ENCODE peak calls at places on chromosomes 5 and 9, in four cellular contexts. One of them, this sample, is unnamed. For H3K4me1, the result is how much of the 10 kb centered on the place peaks cover.

GRCh38 chr5:153711755-153712154 is 221.3 kb downstream of the GRIA1 start:
- DNase-seq in transverse colon: no peak
- DNase-seq in neuronal stem cell: no peak
- DNase-seq in ovary: no peak
- DNase-seq in this sample: no peak

GRCh38 chr9:85713897-85714296 is 27.9 kb downstream of the AGTPBP1 start:
- DNase-seq in ovary: no peak
- DNase-seq in neuronal stem cell: no peak
- DNase-seq in transverse colon: no peak
- DNase-seq in this sample: no peak

GRCh38 chr5:45132972-45133371 is 324.2 kb downstream of the MRPS30 start:
- DNase-seq in transverse colon: no peak
- DNase-seq in neuronal stem cell: no peak
- DNase-seq in ovary: no peak
- DNase-seq in this sample: no peak

GRCh38 chr5:119366537-119366874 is 10.7 kb downstream of the TNFAIP8 start:
- DNase-seq in transverse colon: no peak
- DNase-seq in neuronal stem cell: no peak
- DNase-seq in ovary: no peak
- DNase-seq in this sample: no peak

GRCh38 chr9:114172981-114173833 is 17.9 kb downstream of the COL27A1 start:
- DNase-seq in transverse colon: no peak
- DNase-seq in ovary: peak
- DNase-seq in neuronal stem cell: no peak
- DNase-seq in this sample: no peak

GRCh38 chr5:176410486-176411180 is 5.7 kb downstream of the CLTB start:
- DNase-seq in ovary: no peak
- DNase-seq in neuronal stem cell: no peak
- DNase-seq in transverse colon: no peak
- DNase-seq in this sample: no peak

GRCh38 chr9:130292104-130292503 is 26.5 kb downstream of the HMCN2 start:
- DNase-seq in neuronal stem cell: no peak
- DNase-seq in transverse colon: no peak
- DNase-seq in ovary: no peak
- DNase-seq in this sample: no peak

GRCh38 chr5:23405316-23406068 is 101.9 kb upstream of the PRDM9 start:
- DNase-seq in neuronal stem cell: no peak
- DNase-seq in ovary: no peak
- DNase-seq in transverse colon: no peak
- DNase-seq in this sample: no peak

GRCh38 chr5:83048277-83048676 is 28.9 kb downstream of the TMEM167A start:
- DNase-seq in ovary: no peak
- DNase-seq in transverse colon: no peak
- DNase-seq in neuronal stem cell: no peak
- DNase-seq in this sample: no peak

GRCh38 chr5:18354828-18355227 is 720.6 kb downstream of the TAF11L14 start:
- DNase-seq in ovary: no peak
- DNase-seq in transverse colon: no peak
- DNase-seq in neuronal stem cell: no peak
- DNase-seq in this sample: no peak

GRCh38 chr5:170306381-170306790 is 8.8 kb upstream of the LCP2 start:
- DNase-seq in ovary: peak
- DNase-seq in neuronal stem cell: no peak
- DNase-seq in transverse colon: no peak
- DNase-seq in this sample: no peak

GRCh38 chr9:103041961-103042360 is 46.8 kb downstream of the CYLC2 start:
- DNase-seq in neuronal stem cell: no peak
- DNase-seq in ovary: no peak
- DNase-seq in transverse colon: no peak
- DNase-seq in this sample: no peak

GRCh38 chr5:135623186-135623715 is 44.5 kb upstream of the CXCL14 start:
- DNase-seq in ovary: no peak
- DNase-seq in transverse colon: no peak
- DNase-seq in neuronal stem cell: no peak
- DNase-seq in this sample: no peak

GRCh38 chr5:75509956-75510355 is 1.5 kb downstream of the CERT1 start:
- DNase-seq in neuronal stem cell: no peak
- DNase-seq in transverse colon: no peak
- DNase-seq in ovary: no peak
- DNase-seq in this sample: no peak

GRCh38 chr5:154708207-154708606 is 47.0 kb upstream of the LARP1 start:
- DNase-seq in neuronal stem cell: no peak
- DNase-seq in ovary: no peak
- DNase-seq in transverse colon: no peak
- DNase-seq in this sample: no peak

GRCh38 chr9:83220737-83221136 is 157.8 kb upstream of the RASEF start:
- DNase-seq in ovary: no peak
- DNase-seq in transverse colon: no peak
- DNase-seq in neuronal stem cell: no peak
- DNase-seq in this sample: no peak

GRCh38 chr5:130138406-130139060 is 234.3 kb downstream of the CHSY3 start:
- DNase-seq in transverse colon: no peak
- DNase-seq in neuronal stem cell: no peak
- DNase-seq in ovary: no peak
- DNase-seq in this sample: no peak

GRCh38 chr9:38103340-38103739 is 34.3 kb upstream of the SHB start:
- DNase-seq in neuronal stem cell: no peak
- DNase-seq in ovary: no peak
- DNase-seq in transverse colon: no peak
- DNase-seq in this sample: no peak

GRCh38 chr5:80961376-80962281 is 1.5 kb downstream of the RASGRF2 start:
- DNase-seq in transverse colon: peak
- DNase-seq in neuronal stem cell: peak
- DNase-seq in ovary: no peak
- DNase-seq in this sample: no peak

GRCh38 chr9:19445452-19445851 is 36.6 kb downstream of the ACER2 start:
- DNase-seq in ovary: no peak
- DNase-seq in neuronal stem cell: no peak
- DNase-seq in transverse colon: no peak
- DNase-seq in this sample: no peak

GRCh38 chr9:38137342-38137741 is 68.3 kb upstream of the SHB start:
- DNase-seq in ovary: no peak
- DNase-seq in transverse colon: no peak
- DNase-seq in neuronal stem cell: no peak
- DNase-seq in this sample: no peak

GRCh38 chr5:77560677-77561263 is 68.7 kb upstream of the WDR41 start:
- DNase-seq in transverse colon: no peak
- DNase-seq in ovary: no peak
- DNase-seq in neuronal stem cell: peak
- DNase-seq in this sample: peak

GRCh38 chr9:79637180-79637925 is 65.6 kb downstream of the TLE4 start:
- DNase-seq in neuronal stem cell: no peak
- DNase-seq in ovary: no peak
- DNase-seq in transverse colon: no peak
- DNase-seq in this sample: no peak
- H3K27ac ChIP-seq in neuronal stem cell: no peak
- H3K27ac ChIP-seq in ovary: no peak
- H3K27ac ChIP-seq in transverse colon: no peak
- H3K27ac ChIP-seq in this sample: no peak

DNA sequence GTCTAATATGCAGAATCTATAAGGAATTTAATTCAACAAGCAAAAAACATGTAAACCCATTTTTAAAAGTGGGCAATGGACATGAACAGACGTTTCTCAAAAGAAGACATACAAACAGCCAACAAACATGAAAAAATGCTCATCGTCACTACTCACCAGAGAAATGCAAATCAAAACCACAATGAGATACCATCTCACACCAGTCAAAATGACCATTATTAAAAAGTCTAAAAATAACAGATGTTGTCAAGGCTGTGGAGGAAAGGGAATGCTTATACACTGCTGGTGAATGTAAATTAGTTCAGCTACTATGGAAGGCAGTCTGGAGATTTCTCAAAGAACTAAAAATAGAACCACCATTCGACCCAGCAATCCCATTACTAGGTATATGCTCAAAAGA is 3.1 kb upstream of the KLHL3 start:
- DNase-seq in ovary: no peak
- DNase-seq in transverse colon: no peak
- DNase-seq in neuronal stem cell: no peak
- DNase-seq in this sample: no peak
- H3K4me1 ChIP-seq in ovary: under half
- H3K4me1 ChIP-seq in transverse colon: under half
- H3K4me1 ChIP-seq in neuronal stem cell: under half
- H3K4me1 ChIP-seq in this sample: under half

GRCh38 chr9:137174722-137175293 is 3.0 kb upstream of the TMEM210 start:
- DNase-seq in neuronal stem cell: no peak
- DNase-seq in ovary: no peak
- DNase-seq in transverse colon: no peak
- DNase-seq in this sample: no peak
- H3K27ac ChIP-seq in neuronal stem cell: no peak
- H3K27ac ChIP-seq in ovary: no peak
- H3K27ac ChIP-seq in transverse colon: no peak
- H3K27ac ChIP-seq in this sample: no peak

DNA sequence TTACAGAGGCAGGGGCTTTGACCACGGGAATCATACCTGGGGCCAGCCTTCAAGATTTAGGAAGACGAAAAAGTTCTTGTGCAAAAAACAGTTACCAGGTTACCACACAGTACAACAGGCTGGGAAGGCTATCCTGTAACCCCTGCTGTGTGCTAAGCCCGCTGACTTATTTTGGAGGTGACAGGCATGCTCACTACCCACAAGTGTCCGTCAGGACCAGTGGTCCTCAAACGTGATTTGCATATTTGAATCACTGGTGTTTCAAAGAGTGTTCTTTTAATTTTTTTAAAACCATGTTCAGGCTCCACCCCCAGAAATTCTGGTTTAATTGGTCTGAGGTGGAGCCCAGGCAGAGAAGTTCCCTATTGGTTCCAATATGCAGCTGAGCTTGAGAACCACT is 146.6 kb downstream of the TTLL11 start:
- DNase-seq in neuronal stem cell: no peak
- DNase-seq in transverse colon: no peak
- DNase-seq in ovary: no peak
- DNase-seq in this sample: no peak
- H3K4me1 ChIP-seq in neuronal stem cell: under half
- H3K4me1 ChIP-seq in transverse colon: under half
- H3K4me1 ChIP-seq in ovary: under half
- H3K4me1 ChIP-seq in this sample: under half

DNA sequence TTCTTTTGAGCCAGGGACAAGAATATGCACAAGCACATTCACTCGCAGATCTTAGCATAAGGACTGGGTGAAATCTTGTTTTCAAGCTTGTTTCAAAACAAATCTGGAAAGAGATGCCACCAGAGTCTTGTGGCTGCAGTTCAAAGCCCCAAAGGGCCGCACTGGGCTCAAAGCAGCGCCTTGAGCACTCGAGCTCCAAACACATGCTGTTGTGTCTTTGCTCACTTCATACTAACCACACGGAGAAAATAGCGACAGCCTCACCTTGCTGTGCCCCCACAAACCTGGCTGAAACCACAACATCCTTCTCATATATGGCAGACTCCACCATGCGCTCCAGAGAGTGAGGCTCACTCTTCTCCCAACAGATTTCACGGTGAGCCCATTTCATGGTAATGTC is 34.1 kb upstream of the IL7R start:
- DNase-seq in ovary: no peak
- DNase-seq in transverse colon: peak
- DNase-seq in neuronal stem cell: no peak
- DNase-seq in this sample: no peak
- H3K27ac ChIP-seq in ovary: no peak
- H3K27ac ChIP-seq in transverse colon: no peak
- H3K27ac ChIP-seq in neuronal stem cell: no peak
- H3K27ac ChIP-seq in this sample: no peak

DNA sequence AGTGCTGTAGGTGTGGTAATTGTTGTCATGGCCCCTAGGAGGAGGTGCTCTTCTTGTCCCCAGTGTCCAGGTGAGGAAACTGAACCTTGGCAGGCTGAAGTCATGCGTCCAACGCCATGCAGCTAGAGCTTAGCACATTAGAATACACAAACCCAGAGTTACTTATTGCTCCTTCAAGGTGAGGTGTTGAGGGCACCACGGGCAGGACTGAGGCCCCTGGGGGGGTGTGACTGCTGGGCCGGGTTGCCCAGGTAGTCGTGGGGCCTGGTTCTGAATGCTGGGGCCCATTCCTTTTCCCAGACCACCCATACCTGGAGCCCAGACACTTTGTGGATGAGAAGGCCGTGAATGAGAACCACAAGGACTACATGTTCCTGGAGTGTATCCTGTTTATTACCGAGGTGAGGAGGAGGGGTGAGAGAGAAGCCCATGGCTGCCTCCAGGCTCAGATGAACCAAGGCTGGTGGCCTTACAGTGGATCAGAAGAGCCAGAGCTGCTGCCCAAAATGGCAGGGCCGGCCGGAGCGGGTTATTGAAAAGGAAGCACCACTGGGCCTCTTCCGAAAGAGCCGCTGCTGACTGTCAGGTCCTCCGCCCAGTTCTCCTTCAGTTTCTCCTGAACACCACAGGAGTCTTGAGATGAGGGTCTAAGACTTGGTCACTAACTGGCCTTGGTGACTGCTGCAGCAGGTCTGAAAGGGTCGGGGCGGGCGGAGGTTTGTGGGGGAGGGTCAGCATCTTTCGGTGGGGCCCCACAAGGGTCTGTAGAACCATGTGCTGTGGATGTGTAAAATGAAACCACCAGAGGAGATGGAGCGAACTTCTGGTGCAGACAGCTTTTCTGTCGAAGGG is 26.3 kb downstream of the PTPA start:
- DNase-seq in transverse colon: no peak
- DNase-seq in neuronal stem cell: no peak
- DNase-seq in ovary: peak
- DNase-seq in this sample: no peak
- H3K4me1 ChIP-seq in transverse colon: under half
- H3K4me1 ChIP-seq in neuronal stem cell: under half
- H3K4me1 ChIP-seq in ovary: under half
- H3K4me1 ChIP-seq in this sample: under half

GRCh38 chr9:581673-582497 is 259.6 kb upstream of the DMRT1 start:
- DNase-seq in transverse colon: no peak
- DNase-seq in neuronal stem cell: no peak
- DNase-seq in ovary: no peak
- DNase-seq in this sample: no peak
- H3K27ac ChIP-seq in transverse colon: no peak
- H3K27ac ChIP-seq in neuronal stem cell: no peak
- H3K27ac ChIP-seq in ovary: no peak
- H3K27ac ChIP-seq in this sample: no peak

DNA sequence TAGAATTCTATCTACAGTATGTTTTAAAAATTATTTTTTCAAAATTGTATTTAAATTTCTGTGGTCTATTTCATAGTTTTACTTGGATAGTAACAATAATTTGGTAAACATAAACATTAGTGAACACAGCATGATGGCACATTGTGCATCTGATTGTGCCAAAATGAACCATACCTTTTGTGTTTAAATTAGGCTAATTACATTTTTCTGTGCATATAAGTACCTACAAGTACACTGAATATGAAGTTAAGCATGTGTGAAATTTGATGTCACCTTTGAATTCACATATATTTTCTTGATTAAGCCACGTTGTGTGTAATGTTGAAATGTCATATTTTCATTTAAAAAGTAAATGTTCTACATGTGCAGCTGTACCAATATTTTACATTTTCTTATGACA is 13.4 kb downstream of the PBX3 start:
- DNase-seq in transverse colon: no peak
- DNase-seq in neuronal stem cell: no peak
- DNase-seq in ovary: no peak
- DNase-seq in this sample: no peak
- H3K4me1 ChIP-seq in transverse colon: under half
- H3K4me1 ChIP-seq in neuronal stem cell: under half
- H3K4me1 ChIP-seq in ovary: under half
- H3K4me1 ChIP-seq in this sample: under half

This sample was measured in iPS DF 6.9.